ENCODE peak calls at places on chromosomes 16 and 17, in eight cellular contexts. Q is suprapubic skin, X is transverse colon, E is spleen, O is stomach, N is breast epithelium, M is GM23338, S is GM12878. J is an unnamed sample.

GRCh38 chr17:70158581-70158980 is 10.8 kb upstream of the KCNJ2 start:
- DNase-seq in Q (no peak), O (no peak), X (no peak), N (no peak), S (no peak), E (no peak), M (no peak), J (no peak)

GRCh38 chr17:61247438-61247837 is 152.2 kb upstream of the TBX2 start:
- DNase-seq in Q (no peak), M (no peak), N (peak), S (no peak), E (no peak), O (no peak), X (no peak), J (no peak)

GRCh38 chr17:83062818-83063671 is 16.4 kb upstream of the METRNL start:
- DNase-seq in O (peak), S (no peak), Q (peak), N (peak), X (peak), M (no peak), E (peak), J (peak)

GRCh38 chr16:85402910-85403692 is 210.0 kb upstream of the GSE1 start:
- DNase-seq in Q (peak), O (no peak), M (peak), E (peak), N (no peak), S (no peak), X (no peak), J (peak)

GRCh38 chr17:61583242-61583641 is 7.8 kb downstream of the NACA2 start:
- DNase-seq in O (no peak), X (no peak), S (no peak), E (no peak), M (peak), N (no peak), Q (no peak), J (no peak)

GRCh38 chr17:49327835-49328784 is 33.9 kb downstream of the ZNF652 start:
- DNase-seq in O (no peak), Q (no peak), E (no peak), M (no peak), S (no peak), X (no peak), N (no peak), J (no peak)

GRCh38 chr17:7882629-7883028 is 6.0 kb upstream of the CHD3 start:
- DNase-seq in Q (no peak), E (no peak), S (no peak), N (no peak), X (no peak), O (no peak), M (no peak), J (no peak)

GRCh38 chr17:74305865-74306654 is 20.0 kb upstream of the KIF19 start:
- DNase-seq in E (no peak), Q (no peak), M (peak), S (no peak), X (no peak), O (no peak), N (no peak), J (no peak)

GRCh38 chr16:7405166-7405565 is 72.5 kb downstream of the RBFOX1 start:
- DNase-seq in X (no peak), S (no peak), E (no peak), M (peak), O (peak), N (no peak), Q (no peak), J (no peak)

GRCh38 chr17:42760652-42761581 is at the start of gene RAMP2:
- DNase-seq in E (peak), O (peak), S (no peak), N (no peak), X (no peak), M (peak), Q (peak), J (peak)

GRCh38 chr16:28090646-28091377 is 27.3 kb upstream of the GSG1L start:
- DNase-seq in O (no peak), N (no peak), M (peak), Q (no peak), E (peak), S (no peak), X (no peak), J (no peak)

GRCh38 chr16:89775223-89775622 is 41.2 kb downstream of the FANCA start:
- DNase-seq in M (no peak), S (no peak), Q (no peak), X (no peak), N (no peak), O (no peak), E (no peak), J (no peak)

GRCh38 chr17:75456417-75457046 is at the start of gene TMEM94:
- DNase-seq in N (peak), S (peak), E (peak), X (peak), M (peak), Q (peak), O (peak), J (peak)

GRCh38 chr16:66335704-66336329 is 30.7 kb upstream of the CDH5 start:
- DNase-seq in Q (no peak), O (no peak), N (no peak), M (no peak), X (peak), E (peak), S (no peak), J (no peak)

GRCh38 chr16:68033101-68033500 is 10.0 kb downstream of the DUS2 start:
- DNase-seq in M (no peak), N (no peak), S (no peak), E (no peak), Q (no peak), X (no peak), O (no peak), J (no peak)

GRCh38 chr16:10600792-10601443 is 20.5 kb upstream of the EMP2 start:
- DNase-seq in M (no peak), N (no peak), O (no peak), Q (no peak), X (no peak), S (no peak), E (no peak), J (no peak)

GRCh38 chr16:56032072-56032471 is 156.9 kb upstream of the CES5A start:
- DNase-seq in O (no peak), N (no peak), X (no peak), M (no peak), E (no peak), S (no peak), Q (no peak), J (no peak)

GRCh38 chr16:84614075-84614474 is 3.8 kb downstream of the COTL1 start:
- DNase-seq in N (no peak), S (no peak), Q (peak), O (no peak), M (no peak), E (no peak), X (no peak), J (no peak)

GRCh38 chr17:37792787-37793186 is 47.9 kb upstream of the HNF1B start:
- DNase-seq in X (no peak), Q (no peak), S (no peak), M (peak), O (no peak), E (no peak), N (no peak), J (no peak)

GRCh38 chr17:76793775-76794174 is 55.9 kb downstream of the MFSD11 start:
- DNase-seq in Q (no peak), E (peak), N (no peak), X (no peak), O (no peak), M (peak), S (no peak), J (no peak)

GRCh38 chr17:48721009-48721402 is 1.3 kb downstream of the PRAC1 start:
- DNase-seq in M (no peak), Q (no peak), S (no peak), O (no peak), E (no peak), X (no peak), N (no peak), J (peak)

GRCh38 chr16:27859020-27859419 is 204.5 kb downstream of the GSG1L start:
- DNase-seq in E (no peak), X (no peak), Q (no peak), O (no peak), M (peak), N (no peak), S (no peak), J (peak)

GRCh38 chr17:82320956-82321927 is 3.8 kb upstream of the CD7 start:
- DNase-seq in M (peak), O (no peak), S (no peak), E (peak), Q (no peak), N (no peak), X (peak), J (no peak)

GRCh38 chr16:86934581-86935322 is 356.4 kb downstream of the FOXL1 start:
- DNase-seq in N (no peak), E (no peak), S (no peak), X (no peak), M (no peak), Q (no peak), O (no peak), J (no peak)

GRCh38 chr17:850828-851759 is 68.9 kb downstream of the MRM3 start:
- DNase-seq in N (no peak), M (no peak), S (no peak), Q (no peak), E (no peak), X (no peak), O (no peak), J (peak)

GRCh38 chr16:67509016-67509415 is 19.6 kb upstream of the RIPOR1 start:
- DNase-seq in S (no peak), E (no peak), O (no peak), X (no peak), Q (no peak), M (no peak), N (no peak), J (no peak)

GRCh38 chr16:67055712-67056487 is 27.0 kb downstream of the CBFB start:
- DNase-seq in N (no peak), Q (no peak), X (no peak), E (no peak), M (no peak), S (no peak), O (no peak), J (no peak)

GRCh38 chr17:13036776-13037175 is 18.9 kb upstream of the ELAC2 start:
- DNase-seq in M (no peak), S (no peak), X (no peak), N (no peak), O (no peak), E (no peak), Q (no peak), J (no peak)

GRCh38 chr16:72098936-72099335 is 5.3 kb downstream of the DHX38 start:
- DNase-seq in O (no peak), S (no peak), M (peak), Q (no peak), E (no peak), N (no peak), X (no peak), J (no peak)

GRCh38 chr17:64774888-64775600 is 112.9 kb upstream of the SMURF2 start:
- DNase-seq in Q (peak), S (no peak), M (no peak), N (no peak), X (no peak), O (no peak), E (no peak), J (no peak)

GRCh38 chr17:64772845-64773299 is 110.8 kb upstream of the SMURF2 start:
- DNase-seq in E (no peak), M (no peak), Q (no peak), N (no peak), X (no peak), O (no peak), S (no peak), J (no peak)

GRCh38 chr17:64771980-64772844 is 110.1 kb upstream of the SMURF2 start:
- DNase-seq in S (no peak), N (no peak), Q (peak), X (no peak), O (no peak), M (no peak), E (no peak), J (no peak)

GRCh38 chr17:64773836-64774761 is 112.0 kb upstream of the SMURF2 start:
- DNase-seq in E (no peak), S (no peak), M (peak), Q (peak), X (peak), O (peak), N (peak), J (no peak)

GRCh38 chr17:64773386-64773835 is 111.3 kb upstream of the SMURF2 start:
- DNase-seq in X (no peak), M (no peak), S (no peak), N (no peak), O (no peak), E (no peak), Q (peak), J (no peak)
- H3K4me3 ChIP-seq in X (peak), M (peak), S (no peak), N (no peak), O (peak), E (no peak), Q (no peak), J (no peak)

GRCh38 chr17:79800325-79801155 is 3.7 kb upstream of the CBX8 start:
- DNase-seq in O (no peak), E (no peak), S (no peak), M (peak), X (peak), Q (no peak), N (no peak), J (no peak)
- TF ChIP-seq POLR2AphosphoS5 in O (no peak), E (no peak), S (no peak), M (no peak), X (no peak), Q (no peak), N (no peak), J (no peak)

GRCh38 chr16:2831203-2831602 is 1.1 kb downstream of the ZG16B start:
- DNase-seq in E (peak), M (no peak), S (no peak), Q (peak), N (no peak), O (no peak), X (no peak), J (no peak)

GRCh38 chr16:2828521-2828840 is 1.6 kb upstream of the ZG16B start:
- DNase-seq in N (no peak), S (no peak), O (no peak), X (no peak), E (no peak), Q (peak), M (no peak), J (no peak)

GRCh38 chr16:2828876-2829430 is 1.1 kb upstream of the ZG16B start:
- DNase-seq in E (peak), N (no peak), M (no peak), S (no peak), O (no peak), Q (no peak), X (no peak), J (no peak)

GRCh38 chr16:2829501-2830354 is at the start of gene ZG16B:
- DNase-seq in Q (peak), N (peak), E (peak), M (no peak), O (peak), X (peak), S (no peak), J (no peak)

DNA sequence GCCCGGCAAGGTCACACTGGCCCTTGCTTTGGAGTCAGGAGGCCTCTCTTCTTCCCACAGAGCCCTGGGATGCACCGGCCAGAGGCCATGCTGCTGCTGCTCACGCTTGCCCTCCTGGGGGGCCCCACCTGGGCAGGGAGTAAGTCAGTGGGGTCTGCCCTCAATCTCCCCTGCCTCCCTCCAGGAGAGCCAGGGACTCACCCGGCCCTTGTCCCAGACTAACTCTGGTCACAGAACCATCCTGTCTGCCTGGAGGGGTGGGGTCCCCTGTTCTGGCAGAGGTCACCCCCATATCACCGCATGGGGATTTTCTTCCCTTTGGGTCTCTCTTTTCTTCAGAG is 222 bp downstream of the ZG16B start:
- DNase-seq in M (no peak), N (no peak), S (no peak), E (no peak), O (no peak), X (no peak), Q (no peak), J (no peak)
- H3K4me3 ChIP-seq in M (no peak), N (no peak), S (no peak), E (no peak), O (no peak), X (no peak), Q (no peak), J (no peak)

DNA sequence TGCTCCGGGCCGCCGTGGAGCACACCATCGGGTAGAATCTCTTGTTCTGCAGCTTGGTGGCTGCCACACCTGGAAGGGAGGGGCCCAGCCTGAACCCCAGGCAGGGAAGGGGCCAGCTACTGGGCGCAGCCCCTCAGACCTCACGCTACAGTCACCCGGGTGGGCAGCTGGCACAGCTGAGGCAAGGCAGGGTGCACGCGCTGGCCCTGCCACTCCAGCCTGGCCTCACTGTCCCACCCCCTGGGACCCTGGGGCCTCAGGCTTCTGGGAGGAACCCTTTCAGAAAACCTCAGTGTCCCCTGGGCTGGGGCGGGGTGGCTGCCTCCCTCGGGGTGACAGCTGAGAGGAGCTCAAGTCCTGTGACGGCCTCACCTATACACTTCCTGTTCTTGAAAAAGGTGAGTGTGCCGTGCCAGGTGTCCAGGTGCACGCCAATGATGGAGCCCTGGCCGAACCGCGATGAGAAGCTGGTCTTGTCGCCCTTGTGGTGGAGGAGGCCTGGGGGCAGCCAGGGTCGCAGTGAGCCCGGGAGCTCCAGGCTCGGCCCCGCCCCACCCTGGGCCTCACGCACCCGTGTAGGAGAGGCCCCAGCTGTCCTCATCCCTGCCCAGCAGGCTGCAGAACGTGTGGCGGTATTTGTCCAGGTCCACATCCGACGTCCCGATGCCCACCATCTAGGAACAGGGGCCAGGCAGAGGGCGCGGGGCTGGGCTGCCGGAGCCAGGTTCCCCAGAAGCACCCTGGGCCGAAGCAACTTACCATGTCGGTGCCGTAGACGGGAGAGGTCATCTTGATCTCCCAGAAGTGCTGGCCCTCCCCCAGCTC is 4.7 kb upstream of the MRPS34 start:
- DNase-seq in O (no peak), N (no peak), Q (no peak), S (no peak), X (no peak), M (no peak), E (no peak), J (no peak)
- TF ChIP-seq POLR2AphosphoS5 in O (no peak), N (no peak), Q (no peak), S (peak), X (peak), M (peak), E (peak), J (no peak)

DNA sequence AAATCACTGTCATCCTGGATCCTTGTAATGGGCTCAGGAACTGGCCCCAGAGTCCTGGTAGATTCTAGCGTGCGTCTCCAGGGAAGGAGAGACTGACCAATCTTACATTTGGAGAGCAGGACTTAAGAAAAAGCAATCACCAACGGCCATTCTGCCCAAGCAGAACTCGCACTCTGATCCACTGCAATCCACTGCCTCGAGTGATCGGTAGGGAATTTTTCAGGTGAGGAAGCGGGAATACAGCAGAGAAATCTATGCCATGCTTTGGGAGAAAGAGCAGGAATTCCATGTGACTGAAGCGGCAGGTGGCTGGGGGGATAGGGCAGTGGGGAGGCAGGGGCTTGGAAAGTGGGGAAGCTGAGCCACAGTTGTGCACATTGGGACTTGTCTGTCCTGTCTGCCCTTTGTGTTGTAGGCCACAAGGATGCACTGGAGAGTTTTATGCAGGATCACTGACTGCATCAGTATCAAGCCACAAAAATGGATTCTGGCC is 143.9 kb upstream of the HS3ST2 start:
- DNase-seq in X (no peak), E (no peak), M (no peak), S (no peak), N (no peak), Q (no peak), O (no peak), J (peak)
- H3K4me3 ChIP-seq in X (no peak), E (no peak), M (no peak), S (no peak), N (no peak), Q (no peak), O (no peak), J (no peak)

GRCh38 chr16:69260019-69260418 is 51.1 kb upstream of the VPS4A start:
- DNase-seq in M (peak), E (no peak), S (no peak), X (no peak), O (no peak), N (no peak), Q (no peak), J (no peak)

GRCh38 chr16:69266334-69267063 is 44.7 kb upstream of the VPS4A start:
- DNase-seq in X (no peak), M (no peak), Q (no peak), N (no peak), O (no peak), S (no peak), E (no peak), J (no peak)

GRCh38 chr16:69260506-69260905 is 50.6 kb upstream of the VPS4A start:
- DNase-seq in N (no peak), S (no peak), E (no peak), M (no peak), X (peak), Q (no peak), O (no peak), J (no peak)
- TF ChIP-seq POLR2AphosphoS5 in N (no peak), S (no peak), E (no peak), M (no peak), X (no peak), Q (no peak), O (no peak), J (no peak)

GRCh38 chr17:2266865-2267228 is 36.7 kb downstream of the SMG6 start:
- DNase-seq in O (no peak), E (no peak), N (no peak), X (no peak), Q (no peak), S (no peak), M (no peak), J (no peak)
- H3K4me3 ChIP-seq in O (no peak), E (no peak), N (no peak), X (no peak), Q (no peak), S (no peak), M (no peak), J (no peak)

DNA sequence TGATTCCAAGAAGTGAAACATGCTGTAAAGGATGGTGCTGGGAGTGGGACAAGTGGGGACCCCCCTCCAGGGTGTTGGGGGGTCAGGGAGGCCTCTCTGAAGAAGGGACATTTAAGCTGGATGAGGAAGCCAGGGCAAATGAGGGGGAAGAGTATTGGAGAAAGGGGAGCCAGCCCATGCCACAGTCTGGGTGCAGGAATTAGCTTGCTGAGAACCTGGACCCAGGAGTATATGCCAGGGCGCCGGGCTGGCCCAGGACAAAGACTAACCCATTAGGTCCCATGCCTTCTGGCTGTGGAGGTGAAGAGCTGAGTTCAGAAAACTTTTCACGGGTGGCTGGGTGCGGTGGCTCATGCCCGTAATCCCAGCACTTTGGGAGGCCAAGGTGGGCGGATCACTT is 45.6 kb upstream of the PIK3R6 start:
- DNase-seq in N (no peak), E (no peak), O (no peak), S (no peak), Q (no peak), M (no peak), X (no peak), J (no peak)
- TF ChIP-seq POLR2AphosphoS5 in N (no peak), E (no peak), O (no peak), S (no peak), Q (no peak), M (no peak), X (no peak), J (no peak)

GRCh38 chr16:15434079-15434424 is 336 bp upstream of the BMERB1 start:
- DNase-seq in M (no peak), Q (no peak), O (no peak), S (no peak), E (no peak), N (no peak), X (no peak), J (no peak)
- H3K4me3 ChIP-seq in M (peak), Q (peak), O (peak), S (no peak), E (peak), N (peak), X (peak), J (peak)